ENCODE peak calls at places on chromosomes 11 and 22, in nine cellular contexts. G is osteocyte; V is neural crest cell; T is H9; F is GM13977; N is IMR-90; P is Calu3; H is CD4-positive, alpha-beta T cell; U is brain microvascular endothelial cell. B is an unnamed sample.

GRCh38 chr11:43573873-43574272 is 106.7 kb upstream of the HSD17B12 start:
- DNase-seq in N (no peak), G (no peak), V (no peak), U (no peak), H (no peak), F (no peak), P (no peak), T (no peak), B (no peak)

GRCh38 chr11:68839953-68840641 is 1.6 kb downstream of the CPT1A start:
- DNase-seq in U (no peak), P (no peak), F (peak; percentile 59), T (peak; percentile 62), H (no peak), V (no peak), G (no peak), N (peak; percentile 20), B (no peak)

GRCh38 chr11:128965485-128965884 is 22.8 kb upstream of the TP53AIP1 start:
- DNase-seq in H (no peak), T (no peak), U (no peak), G (no peak), V (no peak), N (no peak), F (peak; percentile 61), P (no peak), B (no peak)

GRCh38 chr22:27476729-27477128 is 324.8 kb downstream of the MN1 start:
- DNase-seq in G (no peak), F (no peak), T (peak; percentile 46), P (peak; percentile 76), U (peak; percentile 73), H (no peak), V (no peak), N (peak; percentile 83), B (no peak)

GRCh38 chr11:129314381-129314780 is 61.3 kb upstream of the BARX2 start:
- DNase-seq in T (no peak), U (no peak), G (no peak), P (no peak), N (no peak), V (no peak), H (no peak), F (no peak), B (no peak)

GRCh38 chr11:16155448-16155847 is 200.9 kb downstream of the SOX6 start:
- DNase-seq in G (no peak), F (no peak), H (no peak), P (no peak), N (no peak), T (no peak), V (no peak), U (no peak), B (no peak)

GRCh38 chr11:116539211-116539610 is 233.6 kb downstream of the BUD13 start:
- DNase-seq in G (no peak), H (no peak), T (no peak), F (no peak), P (no peak), V (no peak), N (no peak), U (no peak), B (no peak)

GRCh38 chr11:124889692-124890091 is 8.0 kb downstream of the ROBO4 start:
- DNase-seq in F (no peak), P (no peak), H (no peak), V (no peak), U (no peak), N (no peak), T (no peak), G (no peak), B (peak; percentile 2)

GRCh38 chr22:25564979-25565677 is 653 bp downstream of the GRK3 start:
- DNase-seq in P (peak; percentile 39), F (no peak), U (no peak), H (no peak), V (peak; percentile 40), N (no peak), T (peak; percentile 81), G (no peak), B (no peak)

GRCh38 chr11:120375076-120375475 is 38.9 kb downstream of the ARHGEF12 start:
- DNase-seq in T (no peak), U (peak; percentile 60), F (no peak), P (no peak), N (peak; percentile 59), G (no peak), H (no peak), V (no peak), B (no peak)

GRCh38 chr11:16028406-16028805 is 327.9 kb downstream of the SOX6 start:
- DNase-seq in T (no peak), N (peak; percentile 45), H (no peak), V (no peak), P (no peak), G (no peak), F (no peak), U (peak; percentile 28), B (no peak)

GRCh38 chr11:7448126-7448525 is 37.2 kb upstream of the OLFML1 start:
- DNase-seq in U (no peak), H (no peak), N (no peak), F (no peak), G (no peak), T (peak; percentile 62), V (no peak), P (no peak), B (no peak)

GRCh38 chr22:30733081-30733680 is 38.5 kb downstream of the OSBP2 start:
- DNase-seq in G (no peak), F (no peak), N (peak; percentile 75), V (no peak), T (no peak), P (no peak), U (peak; percentile 51), H (no peak), B (no peak)

DNA sequence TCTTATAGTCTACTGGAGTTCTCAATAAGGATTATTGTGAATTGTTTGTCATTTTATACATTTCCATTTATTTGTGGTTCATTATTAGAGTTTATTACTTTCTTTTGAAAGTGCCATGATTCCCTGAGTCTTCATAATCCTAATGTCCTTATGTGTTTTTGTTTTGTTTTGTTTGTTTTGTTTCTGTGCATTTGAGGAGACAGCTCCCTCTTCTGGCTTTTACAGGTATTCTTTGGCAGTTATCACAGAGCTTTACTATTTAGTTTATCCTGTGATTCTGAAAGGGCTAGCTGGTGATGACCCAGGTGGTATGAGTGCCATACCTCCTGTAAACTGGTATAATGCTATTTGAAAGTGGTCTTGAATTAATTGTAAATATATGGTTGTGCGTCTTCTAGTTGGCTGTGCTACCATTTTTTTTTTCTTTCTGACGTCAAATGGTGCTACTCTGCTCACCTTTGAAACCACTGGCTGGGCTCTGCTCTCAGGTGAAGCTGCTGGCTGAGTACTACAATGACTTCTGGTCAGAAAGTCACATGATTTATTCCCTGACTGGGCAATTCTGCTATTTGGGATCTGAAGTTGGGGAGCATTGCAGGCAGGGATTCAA is 751.2 kb downstream of the JRKL start:
- DNase-seq in P (no peak), N (no peak), G (no peak), F (peak; percentile 4), T (no peak), H (no peak), U (no peak), V (no peak), B (no peak)
- TF ChIP-seq CTCF in P (no peak), N (peak; percentile 24), G (peak; percentile 35), F (peak; percentile 61), T (peak; percentile 82), H (no peak), U (peak; percentile 19), V (peak; percentile 72), B (peak; percentile 79)

DNA sequence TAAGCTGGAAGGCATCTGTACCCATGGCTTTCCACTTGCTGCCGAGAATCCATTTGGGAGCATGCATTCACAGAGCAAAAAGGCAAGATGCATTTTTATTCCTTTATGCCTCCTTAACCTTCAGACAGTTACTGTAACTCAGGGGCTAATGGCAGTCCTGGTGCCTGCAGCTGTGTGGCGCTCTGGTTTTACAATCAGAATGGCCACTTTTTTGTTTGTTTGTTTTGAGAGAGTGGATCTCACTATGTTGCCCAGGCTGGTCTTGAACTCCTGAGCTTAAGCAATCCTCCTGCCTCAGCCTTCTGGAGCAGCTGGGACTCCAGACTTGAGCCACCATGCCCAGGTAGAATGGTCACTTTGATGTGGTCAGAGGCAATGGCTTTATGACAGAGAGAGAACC is 101.8 kb downstream of the NAV2 start:
- DNase-seq in H (no peak), U (no peak), V (no peak), F (no peak), T (peak; percentile 55), P (no peak), N (no peak), G (no peak), B (no peak)
- TF ChIP-seq CTCF in H (no peak), U (peak; percentile 22), V (no peak), F (peak; percentile 19), T (peak; percentile 67), P (no peak), N (no peak), G (peak; percentile 17), B (no peak)

DNA sequence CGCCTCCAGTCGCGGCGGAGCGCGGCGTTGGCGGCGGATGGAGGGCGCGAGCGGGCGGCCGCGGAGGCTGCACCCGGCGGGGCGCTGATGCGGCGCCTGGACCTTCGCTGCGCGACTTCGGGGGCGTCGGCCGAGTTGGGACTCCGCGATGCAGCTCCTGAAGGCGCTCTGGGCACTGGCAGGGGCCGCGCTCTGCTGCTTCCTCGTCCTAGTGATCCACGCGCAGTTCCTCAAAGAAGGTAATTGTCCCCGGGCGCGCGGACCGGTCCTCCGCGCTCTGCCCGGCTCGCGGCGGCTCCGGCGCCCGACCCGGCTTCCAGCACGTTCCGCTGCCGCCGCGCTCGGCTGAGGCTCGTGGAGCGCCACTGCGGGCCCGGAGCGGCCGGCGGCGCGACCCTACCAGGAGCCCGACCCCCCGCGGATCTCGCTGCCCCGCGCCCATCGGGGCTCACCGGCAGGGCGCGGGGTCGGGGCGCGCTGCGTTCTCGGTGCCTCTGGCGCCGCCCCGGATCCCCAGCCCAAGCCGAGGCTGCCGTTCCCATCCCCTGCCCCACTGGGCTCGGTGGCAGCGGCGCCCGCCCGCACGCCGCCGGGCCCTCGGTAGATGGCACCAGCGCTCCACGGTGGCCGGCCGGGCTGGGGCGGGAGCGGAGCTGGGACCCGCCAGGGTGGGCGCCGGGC is 1251.2 kb downstream of the BRD1 start:
- DNase-seq in T (peak; percentile 54), U (no peak), G (no peak), N (no peak), H (no peak), V (peak; percentile 72), P (no peak), F (no peak), B (peak; percentile 81)
- TF ChIP-seq CTCF in T (peak; percentile 73), U (peak; percentile 12), G (peak; percentile 87), N (no peak), H (no peak), V (peak; percentile 74), P (no peak), F (no peak), B (peak; percentile 84)

GRCh38 chr11:70485326-70486025 is 87.1 kb downstream of the CTTN start:
- DNase-seq in G (no peak), T (no peak), V (no peak), H (no peak), P (no peak), F (no peak), N (no peak), U (no peak), B (no peak)

GRCh38 chr11:70483940-70484339 is 85.6 kb downstream of the CTTN start:
- DNase-seq in H (no peak), N (no peak), F (no peak), P (no peak), U (no peak), G (no peak), V (no peak), T (no peak), B (no peak)

GRCh38 chr11:70482529-70482917 is 84.2 kb downstream of the CTTN start:
- DNase-seq in V (no peak), H (no peak), P (no peak), N (peak; percentile 11), G (no peak), T (no peak), U (peak; percentile 16), F (no peak), B (no peak)

GRCh38 chr11:70481625-70482528 is 83.5 kb downstream of the CTTN start:
- DNase-seq in V (no peak), U (peak; percentile 57), T (no peak), N (peak; percentile 63), P (peak; percentile 81), G (no peak), H (no peak), F (no peak), B (no peak)

GRCh38 chr11:70483077-70483861 is 84.9 kb downstream of the CTTN start:
- DNase-seq in T (no peak), G (no peak), F (peak; percentile 70), H (no peak), U (peak; percentile 43), V (no peak), N (peak; percentile 60), P (peak; percentile 68), B (no peak)
- TF ChIP-seq CTCF in T (peak; percentile 57), G (peak; percentile 27), F (peak; percentile 37), H (no peak), U (peak; percentile 63), V (peak; percentile 36), N (peak; percentile 49), P (peak; percentile 60), B (peak; percentile 49)